ENCODE peak calls at places on chromosomes 6 and 20, in five cellular contexts. W is effector memory CD8-positive, alpha-beta T cell; E is OCI-M1; R is HT-29; Q is NCI-H82. Z is an unnamed sample.

GRCh38 chr6:158853072-158853871 is 34.1 kb upstream of the EZR start:
- DNase-seq in Q (no peak), R (peak), W (peak), E (peak), Z (peak)

GRCh38 chr20:30168025-30168799 is 1089.3 kb upstream of the DEFB115 start:
- DNase-seq in W (peak), R (no peak), E (no peak), Q (no peak), Z (no peak)

GRCh38 chr6:42960243-42961019 is at the start of gene GNMT:
- DNase-seq in R (peak), E (no peak), Q (peak), W (no peak), Z (no peak)

GRCh38 chr6:158014505-158015187 is 33.0 kb downstream of the SYNJ2 start:
- DNase-seq in Q (no peak), W (no peak), R (no peak), E (peak), Z (no peak)

GRCh38 chr6:122202576-122203137 is 196.8 kb upstream of the HSF2 start:
- DNase-seq in Q (no peak), E (peak), W (no peak), R (no peak), Z (no peak)

GRCh38 chr20:10604865-10605440 is 68.8 kb downstream of the JAG1 start:
- DNase-seq in R (no peak), W (no peak), E (no peak), Q (no peak), Z (no peak)

GRCh38 chr20:59776626-59777320 is 156.7 kb downstream of the SYCP2 start:
- DNase-seq in E (no peak), Q (peak), W (no peak), R (no peak), Z (no peak)

GRCh38 chr6:101226677-101227135 is 166.8 kb upstream of the GRIK2 start:
- DNase-seq in R (peak), W (no peak), Q (peak), E (peak), Z (peak)

GRCh38 chr6:13667655-13668054 is 44.0 kb downstream of the RANBP9 start:
- DNase-seq in Q (no peak), E (no peak), R (no peak), W (no peak), Z (no peak)

GRCh38 chr6:42692151-42692911 is 30.1 kb downstream of the PRPH2 start:
- DNase-seq in Q (no peak), E (no peak), W (no peak), R (no peak), Z (no peak)

GRCh38 chr6:41370488-41371111 is 35.2 kb downstream of the NCR2 start:
- DNase-seq in Q (no peak), R (no peak), E (no peak), W (no peak), Z (no peak)

GRCh38 chr6:25083784-25084507 is 148.2 kb upstream of the RIPOR2 start:
- DNase-seq in Q (no peak), E (no peak), R (peak), W (no peak), Z (no peak)

GRCh38 chr6:30836431-30836866 is 47.9 kb upstream of the DDR1 start:
- DNase-seq in Q (no peak), E (no peak), R (no peak), W (no peak), Z (no peak)

GRCh38 chr20:57680131-57680716 is 29.6 kb downstream of the PMEPA1 start:
- DNase-seq in Q (peak), W (no peak), R (no peak), E (no peak), Z (no peak)

GRCh38 chr6:25334793-25335192 is 55.6 kb downstream of the CARMIL1 start:
- DNase-seq in Q (no peak), W (no peak), R (no peak), E (no peak), Z (no peak)

GRCh38 chr6:53979468-53980067 is 131.7 kb upstream of the MLIP start:
- DNase-seq in R (peak), Q (peak), W (no peak), E (peak), Z (peak)

GRCh38 chr20:22921595-22922421 is 113.3 kb upstream of the SSTR4 start:
- DNase-seq in W (no peak), R (peak), Q (no peak), E (peak), Z (peak)

GRCh38 chr6:449486-450419 is 58.2 kb downstream of the IRF4 start:
- DNase-seq in Q (no peak), R (no peak), W (no peak), E (no peak), Z (no peak)

GRCh38 chr6:93786474-93787330 is 367.3 kb upstream of the EPHA7 start:
- DNase-seq in E (peak), Q (peak), W (no peak), R (no peak), Z (no peak)

GRCh38 chr20:10369723-10370090 is 64.3 kb downstream of the MKKS start:
- DNase-seq in Q (no peak), E (peak), R (peak), W (no peak), Z (no peak)

GRCh38 chr20:21101453-21102251 is 4.5 kb downstream of the LINC00237 start:
- DNase-seq in W (peak), R (no peak), Q (peak), E (no peak), Z (no peak)

GRCh38 chr6:75633045-75633444 is 31.4 kb downstream of the SENP6 start:
- DNase-seq in Q (no peak), W (no peak), E (peak), R (no peak), Z (no peak)

GRCh38 chr20:54208492-54209044 is 681 bp downstream of the PFDN4 start:
- DNase-seq in R (peak), E (peak), Q (peak), W (no peak), Z (peak)

GRCh38 chr6:399785-400517 is 8.4 kb downstream of the IRF4 start:
- DNase-seq in R (no peak), E (peak), W (peak), Q (no peak), Z (no peak)

GRCh38 chr6:117908246-117909107 is 1.4 kb downstream of the SLC35F1 start:
- DNase-seq in R (no peak), E (no peak), W (no peak), Q (peak), Z (no peak)

GRCh38 chr20:53737404-53738038 is 143.9 kb upstream of the ZNF217 start:
- DNase-seq in W (no peak), Q (peak), R (peak), E (peak), Z (peak)

GRCh38 chr20:48679603-48680002 is 148.2 kb downstream of the PREX1 start:
- DNase-seq in R (peak), E (no peak), Q (peak), W (no peak), Z (no peak)

GRCh38 chr20:59631751-59632380 is 27.5 kb downstream of the PHACTR3 start:
- DNase-seq in W (no peak), Q (no peak), E (no peak), R (no peak), Z (no peak)

GRCh38 chr6:4606016-4606415 is 170.2 kb upstream of the CDYL start:
- DNase-seq in W (no peak), E (no peak), Q (no peak), R (no peak), Z (no peak)

GRCh38 chr6:42898891-42899361 is 16.9 kb upstream of the PTCRA start:
- DNase-seq in W (peak), Q (peak), R (peak), E (peak), Z (peak)

GRCh38 chr20:15976047-15976731 is 597.1 kb downstream of the KIF16B start:
- DNase-seq in W (no peak), E (no peak), R (no peak), Q (peak), Z (no peak)